ENCODE peak calls at places on chromosomes 11 and 22, in eight cellular contexts. B, I, H, L, R, C, V and X are unnamed samples.

GRCh38 chr11:32963721-32964120 is 52.0 kb upstream of the DEPDC7 start:
- DNase-seq in C (no peak), L (no peak), H (no peak), V (no peak), I (no peak), B (no peak), R (peak; percentile 21), X (no peak)

GRCh38 chr22:28750471-28750881 is 8.6 kb downstream of the HSCB start:
- DNase-seq in V (no peak), I (no peak), H (no peak), B (no peak), R (no peak), C (no peak), L (no peak), X (no peak)

GRCh38 chr22:34971456-34971855 is 94.5 kb upstream of the ISX start:
- DNase-seq in B (no peak), I (no peak), R (no peak), H (no peak), V (no peak), C (no peak), L (no peak), X (no peak)

GRCh38 chr11:118215765-118216164 is 9.0 kb downstream of the JAML start:
- DNase-seq in B (no peak), L (no peak), H (no peak), V (no peak), I (no peak), R (no peak), C (no peak), X (no peak)

GRCh38 chr11:100760766-100761165 is 73.7 kb downstream of the ARHGAP42 start:
- DNase-seq in V (no peak), H (no peak), B (no peak), C (no peak), R (peak; percentile 45), I (no peak), L (no peak), X (peak; percentile 55)

GRCh38 chr11:34174411-34175041 is 69.1 kb downstream of the NAT10 start:
- DNase-seq in L (peak; percentile 95), B (peak; percentile 80), R (peak; percentile 84), I (peak; percentile 84), H (peak; percentile 83), C (peak; percentile 87), V (peak; percentile 21), X (peak; percentile 86)

GRCh38 chr11:113119074-113119473 is 157.9 kb downstream of the NCAM1 start:
- DNase-seq in I (no peak), R (peak; percentile 42), B (no peak), H (no peak), C (no peak), L (no peak), V (no peak), X (no peak)

GRCh38 chr11:74689666-74690065 is 41.6 kb downstream of the CHRDL2 start:
- DNase-seq in I (no peak), R (no peak), B (no peak), V (no peak), H (no peak), L (peak; percentile 2), C (no peak), X (no peak)

GRCh38 chr11:86201371-86201770 is 43.2 kb upstream of the EED start:
- DNase-seq in C (no peak), L (no peak), H (no peak), B (no peak), V (no peak), R (no peak), I (no peak), X (no peak)

GRCh38 chr11:98194611-98195010 is 826.1 kb upstream of the CNTN5 start:
- DNase-seq in C (no peak), V (no peak), R (no peak), B (no peak), L (no peak), I (no peak), H (no peak), X (no peak)